ENCODE peak calls at places on chromosomes 11 and 22, in six cellular contexts. One of them, this sample, is unnamed. For H3K27me3, the result is how much of the 10 kb centered on the place peaks cover.

GRCh38 chr11:11170352-11171084 is 182.5 kb downstream of the CSNK2A3 start:
- DNase-seq in lung: no peak
- DNase-seq in cardiac muscle cell: no peak
- DNase-seq in Peyer's patch: no peak
- DNase-seq in small intestine: no peak
- DNase-seq in DND-41: no peak
- DNase-seq in this sample: no peak

GRCh38 chr11:94768602-94769511 is 701 bp downstream of the AMOTL1 start:
- DNase-seq in DND-41: no peak
- DNase-seq in lung: peak
- DNase-seq in small intestine: no peak
- DNase-seq in Peyer's patch: no peak
- DNase-seq in cardiac muscle cell: peak
- DNase-seq in this sample: no peak

GRCh38 chr22:23774922-23775436 is 2.3 kb downstream of the MMP11 start:
- DNase-seq in lung: no peak
- DNase-seq in Peyer's patch: no peak
- DNase-seq in cardiac muscle cell: no peak
- DNase-seq in DND-41: no peak
- DNase-seq in small intestine: no peak
- DNase-seq in this sample: no peak

GRCh38 chr11:63761870-63762661 is 6.5 kb downstream of the ZFTA start:
- DNase-seq in DND-41: no peak
- DNase-seq in small intestine: no peak
- DNase-seq in cardiac muscle cell: peak
- DNase-seq in Peyer's patch: no peak
- DNase-seq in lung: no peak
- DNase-seq in this sample: no peak

GRCh38 chr22:37161442-37161841 is 11.7 kb upstream of the IL2RB start:
- DNase-seq in lung: no peak
- DNase-seq in small intestine: no peak
- DNase-seq in DND-41: peak
- DNase-seq in cardiac muscle cell: no peak
- DNase-seq in Peyer's patch: no peak
- DNase-seq in this sample: no peak

GRCh38 chr22:17695986-17696385 is 57.4 kb downstream of the BCL2L13 start:
- DNase-seq in cardiac muscle cell: no peak
- DNase-seq in Peyer's patch: no peak
- DNase-seq in DND-41: no peak
- DNase-seq in small intestine: no peak
- DNase-seq in lung: no peak
- DNase-seq in this sample: no peak

GRCh38 chr11:75582461-75582934 is 20.4 kb downstream of the SERPINH1 start:
- DNase-seq in Peyer's patch: no peak
- DNase-seq in DND-41: no peak
- DNase-seq in lung: no peak
- DNase-seq in small intestine: no peak
- DNase-seq in cardiac muscle cell: no peak
- DNase-seq in this sample: no peak

GRCh38 chr11:57648791-57649735 is 649 bp downstream of the YPEL4 start:
- DNase-seq in lung: no peak
- DNase-seq in Peyer's patch: no peak
- DNase-seq in small intestine: no peak
- DNase-seq in DND-41: peak
- DNase-seq in cardiac muscle cell: peak
- DNase-seq in this sample: no peak

GRCh38 chr11:57499413-57499982 is 16.0 kb downstream of the SLC43A1 start:
- DNase-seq in lung: peak
- DNase-seq in DND-41: no peak
- DNase-seq in cardiac muscle cell: peak
- DNase-seq in Peyer's patch: peak
- DNase-seq in small intestine: peak
- DNase-seq in this sample: no peak

GRCh38 chr11:66752148-66752547 is 23.1 kb upstream of the SPTBN2 start:
- DNase-seq in cardiac muscle cell: no peak
- DNase-seq in small intestine: no peak
- DNase-seq in lung: no peak
- DNase-seq in DND-41: no peak
- DNase-seq in Peyer's patch: no peak
- DNase-seq in this sample: no peak

GRCh38 chr22:41482319-41482935 is 13.5 kb downstream of the ACO2 start:
- DNase-seq in Peyer's patch: no peak
- DNase-seq in small intestine: no peak
- DNase-seq in cardiac muscle cell: no peak
- DNase-seq in lung: no peak
- DNase-seq in DND-41: no peak
- DNase-seq in this sample: no peak

GRCh38 chr11:61511383-61511782 is 2.8 kb downstream of the LRRC10B start:
- DNase-seq in DND-41: no peak
- DNase-seq in lung: no peak
- DNase-seq in small intestine: no peak
- DNase-seq in Peyer's patch: no peak
- DNase-seq in cardiac muscle cell: no peak
- DNase-seq in this sample: no peak

GRCh38 chr22:49400136-49400865 is 427.4 kb downstream of the BRD1 start:
- DNase-seq in cardiac muscle cell: no peak
- DNase-seq in small intestine: no peak
- DNase-seq in DND-41: no peak
- DNase-seq in Peyer's patch: peak
- DNase-seq in lung: no peak
- DNase-seq in this sample: no peak

GRCh38 chr11:120337133-120337895 is 1.1 kb downstream of the ARHGEF12 start:
- DNase-seq in DND-41: no peak
- DNase-seq in Peyer's patch: no peak
- DNase-seq in cardiac muscle cell: peak
- DNase-seq in lung: peak
- DNase-seq in small intestine: peak
- DNase-seq in this sample: no peak

GRCh38 chr22:24819941-24820461 is 14.0 kb downstream of the SGSM1 start:
- DNase-seq in Peyer's patch: peak
- DNase-seq in DND-41: no peak
- DNase-seq in small intestine: peak
- DNase-seq in lung: peak
- DNase-seq in cardiac muscle cell: no peak
- DNase-seq in this sample: no peak

GRCh38 chr11:64306876-64307622 is 1.7 kb downstream of the ESRRA start:
- DNase-seq in small intestine: peak
- DNase-seq in cardiac muscle cell: no peak
- DNase-seq in lung: peak
- DNase-seq in DND-41: no peak
- DNase-seq in Peyer's patch: peak
- DNase-seq in this sample: no peak

GRCh38 chr11:63537293-63538101 is 889 bp downstream of the PLAAT4 start:
- DNase-seq in DND-41: peak
- DNase-seq in Peyer's patch: peak
- DNase-seq in lung: peak
- DNase-seq in cardiac muscle cell: no peak
- DNase-seq in small intestine: peak
- DNase-seq in this sample: peak

GRCh38 chr11:119030029-119030328 is 698 bp downstream of the SLC37A4 start:
- DNase-seq in lung: no peak
- DNase-seq in small intestine: peak
- DNase-seq in DND-41: no peak
- DNase-seq in Peyer's patch: no peak
- DNase-seq in cardiac muscle cell: no peak
- DNase-seq in this sample: peak

GRCh38 chr11:119764108-119764874 is 35.3 kb upstream of the NECTIN1 start:
- DNase-seq in lung: peak
- DNase-seq in DND-41: no peak
- DNase-seq in small intestine: peak
- DNase-seq in cardiac muscle cell: peak
- DNase-seq in Peyer's patch: no peak
- DNase-seq in this sample: no peak

GRCh38 chr11:132111341-132111740 is 740.9 kb downstream of the NTM start:
- DNase-seq in Peyer's patch: no peak
- DNase-seq in cardiac muscle cell: no peak
- DNase-seq in DND-41: no peak
- DNase-seq in lung: no peak
- DNase-seq in small intestine: no peak
- DNase-seq in this sample: no peak

GRCh38 chr22:39457047-39457545 is 284 bp downstream of the MGAT3 start:
- DNase-seq in lung: no peak
- DNase-seq in cardiac muscle cell: no peak
- DNase-seq in small intestine: no peak
- DNase-seq in DND-41: no peak
- DNase-seq in Peyer's patch: no peak
- DNase-seq in this sample: no peak

GRCh38 chr11:67266424-67267187 is at the start of gene GRK2:
- DNase-seq in cardiac muscle cell: peak
- DNase-seq in DND-41: peak
- DNase-seq in small intestine: peak
- DNase-seq in Peyer's patch: peak
- DNase-seq in lung: no peak
- DNase-seq in this sample: no peak

GRCh38 chr11:124897681-124898680 is at the start of gene ROBO4:
- DNase-seq in small intestine: no peak
- DNase-seq in Peyer's patch: no peak
- DNase-seq in cardiac muscle cell: no peak
- DNase-seq in DND-41: no peak
- DNase-seq in lung: no peak
- DNase-seq in this sample: no peak

GRCh38 chr22:33192156-33192555 is 134.0 kb upstream of the SYN3 start:
- DNase-seq in cardiac muscle cell: no peak
- DNase-seq in lung: no peak
- DNase-seq in small intestine: no peak
- DNase-seq in DND-41: no peak
- DNase-seq in Peyer's patch: no peak
- DNase-seq in this sample: no peak

GRCh38 chr22:44755000-44755399 is 2.6 kb downstream of the ARHGAP8 start:
- DNase-seq in small intestine: peak
- DNase-seq in cardiac muscle cell: no peak
- DNase-seq in DND-41: no peak
- DNase-seq in Peyer's patch: no peak
- DNase-seq in lung: no peak
- DNase-seq in this sample: no peak

GRCh38 chr11:30583505-30584280 is 2.5 kb downstream of the MPPED2 start:
- DNase-seq in cardiac muscle cell: peak
- DNase-seq in lung: no peak
- DNase-seq in Peyer's patch: no peak
- DNase-seq in DND-41: no peak
- DNase-seq in small intestine: no peak
- DNase-seq in this sample: no peak

GRCh38 chr11:19316434-19316833 is 75.7 kb upstream of the E2F8 start:
- DNase-seq in Peyer's patch: no peak
- DNase-seq in lung: peak
- DNase-seq in cardiac muscle cell: no peak
- DNase-seq in small intestine: no peak
- DNase-seq in DND-41: no peak
- DNase-seq in this sample: no peak

GRCh38 chr11:68524213-68524612 is 63.7 kb downstream of the PPP6R3 start:
- DNase-seq in small intestine: no peak
- DNase-seq in DND-41: no peak
- DNase-seq in Peyer's patch: no peak
- DNase-seq in lung: no peak
- DNase-seq in cardiac muscle cell: no peak
- DNase-seq in this sample: no peak

GRCh38 chr22:38728899-38729796 is 23.4 kb downstream of the GTPBP1 start:
- DNase-seq in cardiac muscle cell: no peak
- DNase-seq in Peyer's patch: no peak
- DNase-seq in lung: no peak
- DNase-seq in small intestine: no peak
- DNase-seq in DND-41: no peak
- DNase-seq in this sample: no peak

GRCh38 chr22:48238018-48238915 is 1475.8 kb downstream of the TBC1D22A start:
- DNase-seq in cardiac muscle cell: no peak
- DNase-seq in Peyer's patch: no peak
- DNase-seq in lung: no peak
- DNase-seq in DND-41: no peak
- DNase-seq in small intestine: no peak
- DNase-seq in this sample: no peak

GRCh38 chr22:48237466-48237865 is 1475.0 kb downstream of the TBC1D22A start:
- DNase-seq in DND-41: no peak
- DNase-seq in cardiac muscle cell: no peak
- DNase-seq in Peyer's patch: no peak
- DNase-seq in small intestine: no peak
- DNase-seq in lung: no peak
- DNase-seq in this sample: no peak

GRCh38 chr22:48234011-48234410 is 1471.6 kb downstream of the TBC1D22A start:
- DNase-seq in lung: no peak
- DNase-seq in small intestine: no peak
- DNase-seq in cardiac muscle cell: no peak
- DNase-seq in DND-41: no peak
- DNase-seq in Peyer's patch: no peak
- DNase-seq in this sample: no peak

GRCh38 chr22:48235744-48236143 is 1473.3 kb downstream of the TBC1D22A start:
- DNase-seq in Peyer's patch: no peak
- DNase-seq in small intestine: no peak
- DNase-seq in lung: no peak
- DNase-seq in cardiac muscle cell: no peak
- DNase-seq in DND-41: no peak
- DNase-seq in this sample: no peak

DNA sequence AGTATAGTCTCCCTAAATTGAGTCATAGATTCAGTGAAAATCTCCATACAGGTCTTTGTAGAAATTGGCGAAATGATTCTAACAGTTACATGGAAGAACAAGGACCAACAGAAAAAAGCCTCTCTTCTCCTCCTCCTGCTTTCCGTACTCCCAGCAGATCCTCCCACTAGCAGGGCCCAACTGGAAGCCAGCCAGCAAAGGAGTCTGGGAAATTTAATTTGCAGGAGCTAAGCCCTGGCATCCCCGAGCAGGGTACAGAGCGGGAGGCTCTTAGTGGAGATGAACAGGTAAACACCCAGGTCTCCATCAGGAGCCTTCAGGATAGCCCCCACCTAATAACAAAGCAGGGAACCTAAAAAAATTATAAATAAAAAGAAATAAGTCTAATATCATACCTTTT is 1473.8 kb downstream of the TBC1D22A start:
- DNase-seq in Peyer's patch: no peak
- DNase-seq in cardiac muscle cell: no peak
- DNase-seq in small intestine: no peak
- DNase-seq in lung: no peak
- DNase-seq in DND-41: no peak
- DNase-seq in this sample: no peak
- H3K27me3 ChIP-seq in Peyer's patch: under half
- H3K27me3 ChIP-seq in cardiac muscle cell: under half
- H3K27me3 ChIP-seq in small intestine: under half
- H3K27me3 ChIP-seq in lung: under half
- H3K27me3 ChIP-seq in DND-41: under half
- H3K27me3 ChIP-seq in this sample: under half

GRCh38 chr11:126189109-126189929 is 22.1 kb downstream of the RPUSD4 start:
- DNase-seq in cardiac muscle cell: no peak
- DNase-seq in Peyer's patch: peak
- DNase-seq in DND-41: no peak
- DNase-seq in small intestine: no peak
- DNase-seq in lung: no peak
- DNase-seq in this sample: no peak
- H3K4me3 ChIP-seq in cardiac muscle cell: no peak
- H3K4me3 ChIP-seq in Peyer's patch: peak
- H3K4me3 ChIP-seq in DND-41: no peak
- H3K4me3 ChIP-seq in small intestine: no peak
- H3K4me3 ChIP-seq in lung: no peak
- H3K4me3 ChIP-seq in this sample: no peak

GRCh38 chr11:102589047-102589459 is 36.1 kb downstream of the MMP20 start:
- DNase-seq in DND-41: no peak
- DNase-seq in small intestine: no peak
- DNase-seq in cardiac muscle cell: no peak
- DNase-seq in lung: no peak
- DNase-seq in Peyer's patch: no peak
- DNase-seq in this sample: no peak
- H3K27ac ChIP-seq in DND-41: no peak
- H3K27ac ChIP-seq in small intestine: no peak
- H3K27ac ChIP-seq in cardiac muscle cell: no peak
- H3K27ac ChIP-seq in lung: no peak
- H3K27ac ChIP-seq in Peyer's patch: no peak
- H3K27ac ChIP-seq in this sample: no peak

GRCh38 chr11:9057888-9058287 is 33.5 kb downstream of the SCUBE2 start:
- DNase-seq in Peyer's patch: no peak
- DNase-seq in cardiac muscle cell: no peak
- DNase-seq in DND-41: peak
- DNase-seq in lung: no peak
- DNase-seq in small intestine: no peak
- DNase-seq in this sample: no peak
- H3K27me3 ChIP-seq in Peyer's patch: under half
- H3K27me3 ChIP-seq in cardiac muscle cell: under half
- H3K27me3 ChIP-seq in DND-41: under half
- H3K27me3 ChIP-seq in lung: under half
- H3K27me3 ChIP-seq in small intestine: under half
- H3K27me3 ChIP-seq in this sample: under half